ENCODE peak calls at places on chromosomes 11 and 22, in five cellular contexts. R is cardiac muscle cell, S is kidney, G is HFF-Myc, T is retinal pigment epithelial cell. P is an unnamed sample.

GRCh38 chr11:86456075-86456939 is 81.6 kb downstream of the CCDC81 start:
- DNase-seq in R (peak; percentile 87), S (peak; percentile 87), G (peak; percentile 69), T (no peak), P (no peak)

GRCh38 chr22:20298803-20299735 is 20.8 kb downstream of the DGCR6L start:
- DNase-seq in R (peak; percentile 89), S (peak; percentile 94), G (no peak), T (no peak), P (no peak)

GRCh38 chr22:48577014-48577690 is 1250.5 kb downstream of the BRD1 start:
- DNase-seq in R (no peak), S (peak; percentile 61), G (no peak), T (no peak), P (no peak)

GRCh38 chr11:121328967-121329653 is 36.5 kb downstream of the SC5D start:
- DNase-seq in R (no peak), S (no peak), G (no peak), T (no peak), P (no peak)

GRCh38 chr11:43943931-43944751 is 1.7 kb downstream of the C11orf96 start:
- DNase-seq in R (peak; percentile 27), S (no peak), G (no peak), T (no peak), P (no peak)

GRCh38 chr11:119843760-119844330 is 114.8 kb upstream of the NECTIN1 start:
- DNase-seq in R (no peak), S (no peak), G (no peak), T (no peak), P (no peak)

GRCh38 chr11:38256436-38256835 is 1658.4 kb upstream of the RAG2 start:
- DNase-seq in R (no peak), S (no peak), G (no peak), T (no peak), P (no peak)

GRCh38 chr11:110897035-110897434 is 184.8 kb upstream of the ARHGAP20 start:
- DNase-seq in R (peak; percentile 76), S (no peak), G (peak; percentile 53), T (no peak), P (no peak)

GRCh38 chr11:129265125-129265788 is 73.1 kb upstream of the ARHGAP32 start:
- DNase-seq in R (no peak), S (no peak), G (no peak), T (no peak), P (no peak)

GRCh38 chr11:110907629-110908028 is 195.4 kb upstream of the ARHGAP20 start:
- DNase-seq in R (peak; percentile 93), S (no peak), G (peak; percentile 84), T (peak; percentile 99), P (peak; percentile 96)

GRCh38 chr11:75200051-75200450 is 40.5 kb upstream of the TPBGL start:
- DNase-seq in R (no peak), S (no peak), G (no peak), T (no peak), P (no peak)

GRCh38 chr11:126357055-126357962 is 1.8 kb downstream of the ST3GAL4 start:
- DNase-seq in R (no peak), S (no peak), G (no peak), T (no peak), P (no peak)

GRCh38 chr11:84958295-84958694 is 668.8 kb downstream of the DLG2 start:
- DNase-seq in R (no peak), S (no peak), G (no peak), T (no peak), P (no peak)

GRCh38 chr11:123034587-123034986 is 27.3 kb downstream of the HSPA8 start:
- DNase-seq in R (no peak), S (no peak), G (no peak), T (no peak), P (no peak)

GRCh38 chr11:62238151-62238550 is 3.9 kb upstream of the SCGB1D2 start:
- DNase-seq in R (no peak), S (no peak), G (no peak), T (no peak), P (no peak)

GRCh38 chr11:125871391-125872137 is 15.9 kb upstream of the HYLS1 start:
- DNase-seq in R (peak; percentile 71), S (no peak), G (no peak), T (peak; percentile 2), P (no peak)

GRCh38 chr11:78860720-78861422 is 286.2 kb upstream of the NARS2 start:
- DNase-seq in R (peak; percentile 63), S (no peak), G (no peak), T (no peak), P (no peak)

GRCh38 chr22:20106849-20107237 is 9.1 kb upstream of the RANBP1 start:
- DNase-seq in R (no peak), S (peak; percentile 45), G (no peak), T (no peak), P (no peak)

GRCh38 chr22:27150530-27150909 is 493.1 kb downstream of the MIAT start:
- DNase-seq in R (no peak), S (no peak), G (no peak), T (no peak), P (no peak)

GRCh38 chr11:34624069-34624468 is 3.2 kb downstream of the EHF start:
- DNase-seq in R (no peak), S (no peak), G (no peak), T (no peak), P (no peak)

GRCh38 chr22:18126606-18127005 is 16.0 kb downstream of the TUBA8 start:
- DNase-seq in R (no peak), S (no peak), G (no peak), T (no peak), P (no peak)

GRCh38 chr11:111918390-111919256 is at the start of gene C11orf52:
- DNase-seq in R (peak; percentile 60), S (peak; percentile 90), G (no peak), T (no peak), P (no peak)

GRCh38 chr22:46738642-46738960 is 549 bp upstream of the CERK start:
- DNase-seq in R (no peak), S (no peak), G (no peak), T (no peak), P (no peak)

GRCh38 chr11:90884181-90884580 is 661.3 kb upstream of the CHORDC1 start:
- DNase-seq in R (no peak), S (no peak), G (no peak), T (no peak), P (no peak)

GRCh38 chr11:126405906-126406305 is 50.4 kb downstream of the ST3GAL4 start:
- DNase-seq in R (no peak), S (peak; percentile 58), G (no peak), T (no peak), P (no peak)

GRCh38 chr22:28978158-28978557 is 83.5 kb downstream of the C22orf31 start:
- DNase-seq in R (peak; percentile 38), S (no peak), G (no peak), T (no peak), P (no peak)

GRCh38 chr11:28981331-28981865 is 873.2 kb downstream of the METTL15 start:
- DNase-seq in R (peak; percentile 48), S (no peak), G (no peak), T (no peak), P (no peak)

GRCh38 chr11:34264266-34265110 is 93.3 kb downstream of the ABTB2 start:
- DNase-seq in R (peak; percentile 14), S (no peak), G (no peak), T (no peak), P (no peak)

GRCh38 chr22:34639911-34640310 is 426.0 kb upstream of the ISX start:
- DNase-seq in R (no peak), S (no peak), G (no peak), T (no peak), P (no peak)

GRCh38 chr22:19884954-19885751 is 30.5 kb upstream of the GNB1L start:
- DNase-seq in R (no peak), S (peak; percentile 54), G (no peak), T (no peak), P (no peak)

DNA sequence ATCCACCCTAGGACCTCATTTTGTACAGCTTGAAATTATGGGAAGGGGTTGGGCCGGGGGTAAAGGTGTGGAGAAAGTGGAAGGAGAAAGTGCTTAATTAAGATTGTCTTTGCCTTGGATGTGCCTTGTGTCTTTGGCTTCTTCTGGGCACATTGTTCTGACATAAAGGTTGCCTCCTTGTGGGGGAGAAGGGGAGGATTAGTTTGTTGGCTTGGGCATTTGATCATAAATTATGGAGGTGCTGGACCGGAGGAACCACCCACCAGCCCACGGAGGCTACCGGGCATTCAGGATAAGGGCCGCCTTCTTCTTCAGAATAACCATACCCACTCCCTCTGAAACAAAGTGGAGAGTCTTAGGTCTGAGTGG is 1.3 kb downstream of the PAFAH1B2 start:
- DNase-seq in R (peak; percentile 50), S (no peak), G (no peak), T (no peak), P (peak; percentile 16)
- TF ChIP-seq CTCF in R (peak; percentile 31), S (no peak), G (peak; percentile 9), T (peak; percentile 42), P (peak; percentile 28)

DNA sequence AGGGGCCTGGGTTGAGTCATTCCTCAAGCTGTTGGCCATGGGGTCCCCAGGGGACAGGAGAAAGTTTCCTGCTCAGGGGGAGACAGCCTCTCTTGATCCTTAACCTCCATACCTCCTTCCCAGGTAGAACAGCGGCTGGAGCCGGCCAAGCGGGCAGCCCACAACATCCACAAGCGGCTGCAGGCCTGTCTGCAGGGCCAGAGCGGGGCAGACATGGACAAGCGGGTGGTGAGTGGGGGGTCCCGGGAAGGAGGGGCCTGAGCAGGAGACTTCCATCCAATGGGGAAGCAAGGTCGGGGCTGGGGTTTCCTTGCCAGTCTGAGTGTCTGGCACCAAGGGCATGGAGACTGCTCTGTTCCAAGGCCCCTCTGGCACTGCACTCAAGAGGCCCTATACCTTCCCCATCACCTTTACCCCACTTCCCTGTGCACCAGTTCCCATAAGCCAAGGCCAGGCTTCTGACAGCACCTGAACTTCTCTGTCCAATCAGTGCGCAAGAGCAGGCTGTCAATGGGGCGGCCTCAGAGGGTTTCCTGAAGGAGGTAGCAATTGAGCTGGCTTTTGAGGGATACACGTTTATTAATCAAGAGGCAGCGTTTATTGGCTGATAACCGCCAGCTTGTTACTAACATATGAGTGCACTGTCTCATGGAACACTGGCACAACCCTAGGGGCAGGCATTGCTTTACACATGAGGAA is 1.9 kb downstream of the SH3BP1 start:
- DNase-seq in R (no peak), S (no peak), G (no peak), T (no peak), P (no peak)
- H3K4me3 ChIP-seq in R (no peak overlapping the region), S (no peak overlapping the region), G (no peak overlapping the region), T (no peak overlapping the region), P (no peak overlapping the region)

DNA sequence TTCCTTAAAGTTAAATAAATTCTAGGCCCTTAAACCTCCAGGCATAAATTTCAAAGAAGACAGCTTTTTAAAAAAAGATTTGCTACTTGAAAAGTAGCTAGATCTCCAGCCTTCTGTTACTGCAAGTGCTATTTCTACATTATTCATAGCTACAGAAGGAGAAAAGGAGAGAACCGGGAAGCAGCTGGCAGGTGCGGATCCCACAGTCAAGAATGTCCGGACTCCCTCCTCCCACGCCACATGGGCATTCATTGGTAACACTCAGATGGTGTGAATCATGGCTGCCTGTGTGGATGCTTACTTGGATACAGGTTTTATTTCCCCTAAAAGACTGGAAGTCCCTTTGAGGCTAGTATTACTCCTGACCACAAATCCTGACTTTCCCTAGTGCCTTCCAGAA is 39.5 kb upstream of the YPEL1 start:
- DNase-seq in R (peak; percentile 34), S (no peak), G (peak; percentile 15), T (no peak), P (no peak)
- TF ChIP-seq CTCF in R (no peak), S (no peak), G (no peak), T (no peak), P (no peak)

GRCh38 chr22:49632199-49633009 is 195.3 kb downstream of the BRD1 start:
- DNase-seq in R (peak; percentile 67), S (peak; percentile 83), G (no peak), T (peak; percentile 4), P (peak; percentile 2)
- H3K4me3 ChIP-seq in R (peak overlapping the region; percentile 5), S (peak overlapping the region; percentile 49), G (no peak overlapping the region), T (peak overlapping the region; percentile 37), P (peak overlapping the region; percentile 40)